ENCODE peak calls at places on chromosomes 2 and 18, in nine cellular contexts. X is lung, P is mesendoderm, O is aorta, L is mammary epithelial cell, A is cardiac muscle cell, M is left lung, B is GM23338, U is PC-3. I is an unnamed sample. For H3K4me1, the result is how much of the 10 kb centered on the place peaks cover.

GRCh38 chr2:174776223-174776622 is 12.0 kb upstream of the CHRNA1 start:
- DNase-seq in X (no peak), P (peak), O (no peak), L (no peak), A (no peak), M (no peak), B (peak), U (no peak), I (no peak)

GRCh38 chr2:214310319-214310718 is 100.5 kb upstream of the VWC2L start:
- DNase-seq in X (no peak), P (peak), O (no peak), L (peak), A (no peak), M (no peak), B (peak), U (peak), I (no peak)

GRCh38 chr2:238489896-238490295 is 63.2 kb downstream of the ASB1 start:
- DNase-seq in X (no peak), P (no peak), O (peak), L (no peak), A (no peak), M (no peak), B (no peak), U (no peak), I (no peak)

GRCh38 chr2:223797811-223798721 is 39.3 kb downstream of the AP1S3 start:
- DNase-seq in X (no peak), P (peak), O (no peak), L (peak), A (peak), M (no peak), B (peak), U (peak), I (peak)

GRCh38 chr2:132429351-132429750 is 12.7 kb downstream of the GPR39 start:
- DNase-seq in X (no peak), P (no peak), O (no peak), L (no peak), A (no peak), M (no peak), B (no peak), U (no peak), I (no peak)

GRCh38 chr2:134080759-134081158 is 173.1 kb upstream of the MGAT5 start:
- DNase-seq in X (no peak), P (no peak), O (no peak), L (no peak), A (no peak), M (no peak), B (peak), U (no peak), I (no peak)

GRCh38 chr2:17298453-17298852 is 219.8 kb downstream of the RAD51AP2 start:
- DNase-seq in X (no peak), P (no peak), O (no peak), L (peak), A (no peak), M (no peak), B (no peak), U (no peak), I (no peak)

GRCh38 chr2:241123816-241124536 is 21.9 kb upstream of the MTERF4 start:
- DNase-seq in X (no peak), P (no peak), O (peak), L (peak), A (no peak), M (peak), B (no peak), U (no peak), I (peak)

GRCh38 chr18:78918707-78919106 is 60.9 kb upstream of the SALL3 start:
- DNase-seq in X (no peak), P (no peak), O (no peak), L (no peak), A (no peak), M (no peak), B (no peak), U (no peak), I (no peak)

GRCh38 chr2:42755161-42755900 is 8.6 kb downstream of the OXER1 start:
- DNase-seq in X (no peak), P (no peak), O (no peak), L (no peak), A (peak), M (no peak), B (no peak), U (no peak), I (peak)

GRCh38 chr2:183224933-183225332 is 100.7 kb downstream of the NUP35 start:
- DNase-seq in X (no peak), P (no peak), O (no peak), L (no peak), A (no peak), M (no peak), B (no peak), U (no peak), I (no peak)

GRCh38 chr2:172896541-172897144 is 161.0 kb downstream of the RAPGEF4 start:
- DNase-seq in X (no peak), P (no peak), O (no peak), L (no peak), A (no peak), M (no peak), B (no peak), U (no peak), I (no peak)

GRCh38 chr18:50427896-50428295 is 53.0 kb downstream of the SKA1 start:
- DNase-seq in X (no peak), P (no peak), O (no peak), L (no peak), A (no peak), M (no peak), B (no peak), U (no peak), I (no peak)

GRCh38 chr2:197883354-197884032 is 79.1 kb downstream of the PLCL1 start:
- DNase-seq in X (no peak), P (no peak), O (no peak), L (no peak), A (peak), M (no peak), B (no peak), U (no peak), I (no peak)

GRCh38 chr2:88845772-88846661 is 154.5 kb downstream of the RPIA start:
- DNase-seq in X (no peak), P (no peak), O (no peak), L (no peak), A (no peak), M (no peak), B (no peak), U (no peak), I (no peak)

GRCh38 chr18:62977512-62977911 is 262.2 kb downstream of the PHLPP1 start:
- DNase-seq in X (no peak), P (no peak), O (no peak), L (no peak), A (no peak), M (no peak), B (no peak), U (no peak), I (no peak)

GRCh38 chr2:217256261-217256660 is 396.4 kb upstream of the TNP1 start:
- DNase-seq in X (no peak), P (no peak), O (no peak), L (no peak), A (no peak), M (no peak), B (no peak), U (no peak), I (no peak)

GRCh38 chr18:74745658-74746403 is 148.2 kb downstream of the ZNF407 start:
- DNase-seq in X (no peak), P (no peak), O (no peak), L (peak), A (peak), M (no peak), B (no peak), U (peak), I (peak)

GRCh38 chr2:120235681-120236080 is 12.5 kb upstream of the TMEM185B start:
- DNase-seq in X (no peak), P (no peak), O (no peak), L (no peak), A (no peak), M (no peak), B (no peak), U (no peak), I (no peak)

GRCh38 chr2:119707117-119708087 is 28.4 kb downstream of the TMEM177 start:
- DNase-seq in X (no peak), P (no peak), O (no peak), L (no peak), A (no peak), M (no peak), B (no peak), U (no peak), I (no peak)

GRCh38 chr2:216773072-216773471 is 77.7 kb upstream of the IGFBP5 start:
- DNase-seq in X (no peak), P (no peak), O (peak), L (no peak), A (no peak), M (no peak), B (no peak), U (no peak), I (no peak)

GRCh38 chr18:11658989-11659388 is 30.1 kb upstream of the GNAL start:
- DNase-seq in X (peak), P (peak), O (no peak), L (peak), A (no peak), M (peak), B (no peak), U (peak), I (no peak)

GRCh38 chr2:148993336-148993735 is 45.2 kb upstream of the LYPD6B start:
- DNase-seq in X (no peak), P (no peak), O (no peak), L (no peak), A (no peak), M (no peak), B (no peak), U (no peak), I (no peak)

GRCh38 chr2:26615336-26616031 is 25.7 kb downstream of the CIB4 start:
- DNase-seq in X (no peak), P (peak), O (no peak), L (no peak), A (no peak), M (no peak), B (peak), U (peak), I (no peak)

GRCh38 chr2:100244881-100245605 is 77.3 kb downstream of the LONRF2 start:
- DNase-seq in X (no peak), P (no peak), O (no peak), L (no peak), A (no peak), M (no peak), B (no peak), U (peak), I (no peak)

GRCh38 chr2:28729698-28730097 is 21.9 kb upstream of the PPP1CB start:
- DNase-seq in X (no peak), P (no peak), O (no peak), L (peak), A (no peak), M (no peak), B (no peak), U (peak), I (no peak)

GRCh38 chr18:24022141-24022540 is 7.6 kb downstream of the TTC39C start:
- DNase-seq in X (no peak), P (no peak), O (no peak), L (peak), A (peak), M (no peak), B (no peak), U (no peak), I (no peak)

GRCh38 chr18:9055185-9055584 is 47.3 kb upstream of the NDUFV2 start:
- DNase-seq in X (no peak), P (no peak), O (no peak), L (peak), A (peak), M (no peak), B (no peak), U (peak), I (no peak)

DNA sequence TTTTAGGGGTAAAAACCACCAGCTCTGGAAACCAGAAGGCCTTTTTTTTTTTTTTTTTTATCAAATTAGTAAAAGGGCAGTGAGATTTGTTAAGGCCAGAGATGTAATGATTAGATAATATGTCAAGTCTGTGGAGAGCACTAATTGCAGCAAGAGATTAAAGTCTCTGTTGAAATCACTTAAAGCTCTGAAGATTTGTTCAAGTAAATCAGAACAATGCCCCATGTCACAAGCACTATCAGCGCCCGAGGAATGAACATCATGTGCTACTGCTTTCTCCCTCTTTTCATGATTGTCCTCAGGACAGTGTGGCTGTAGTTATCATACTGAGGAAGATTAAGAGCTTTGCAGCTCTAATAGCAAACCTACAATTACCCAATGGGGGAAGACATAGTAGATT is 71.1 kb downstream of the TDRD15 start:
- DNase-seq in X (no peak), P (peak), O (no peak), L (no peak), A (no peak), M (no peak), B (no peak), U (no peak), I (no peak)
- H3K27ac ChIP-seq in X (no peak), P (no peak), O (no peak), L (no peak), A (no peak), M (no peak), B (no peak), U (no peak), I (no peak)

GRCh38 chr2:127408004-127408806 is 10.0 kb upstream of the PROC start:
- DNase-seq in X (peak), P (peak), O (peak), L (peak), A (peak), M (peak), B (peak), U (peak), I (peak)

GRCh38 chr2:127408807-127409099 is 9.5 kb upstream of the PROC start:
- DNase-seq in X (no peak), P (no peak), O (no peak), L (no peak), A (no peak), M (no peak), B (no peak), U (no peak), I (no peak)

GRCh38 chr2:127406454-127406853 is 11.8 kb upstream of the PROC start:
- DNase-seq in X (no peak), P (no peak), O (no peak), L (no peak), A (no peak), M (no peak), B (no peak), U (no peak), I (no peak)

GRCh38 chr2:127407091-127407490 is 11.1 kb upstream of the PROC start:
- DNase-seq in X (no peak), P (no peak), O (no peak), L (no peak), A (no peak), M (no peak), B (no peak), U (no peak), I (no peak)

GRCh38 chr2:127407661-127408003 is 10.6 kb upstream of the PROC start:
- DNase-seq in X (no peak), P (no peak), O (no peak), L (no peak), A (no peak), M (no peak), B (no peak), U (no peak), I (no peak)
- H3K4me3 ChIP-seq in X (no peak), P (no peak), O (no peak), L (peak), A (peak), M (no peak), B (peak), U (no peak), I (peak)

GRCh38 chr2:218395826-218396687 is 3.6 kb upstream of the CTDSP1 start:
- DNase-seq in X (peak), P (peak), O (peak), L (peak), A (peak), M (peak), B (peak), U (peak), I (peak)

GRCh38 chr2:218394298-218395089 is 5.2 kb upstream of the CTDSP1 start:
- DNase-seq in X (no peak), P (no peak), O (no peak), L (no peak), A (no peak), M (peak), B (no peak), U (no peak), I (no peak)

GRCh38 chr2:218395456-218395825 is 4.2 kb upstream of the CTDSP1 start:
- DNase-seq in X (no peak), P (no peak), O (no peak), L (no peak), A (no peak), M (peak), B (peak), U (no peak), I (peak)

GRCh38 chr2:218393750-218394290 is 5.8 kb upstream of the CTDSP1 start:
- DNase-seq in X (no peak), P (peak), O (no peak), L (no peak), A (no peak), M (peak), B (no peak), U (no peak), I (no peak)

GRCh38 chr2:218395090-218395444 is 4.6 kb upstream of the CTDSP1 start:
- DNase-seq in X (no peak), P (no peak), O (no peak), L (no peak), A (no peak), M (no peak), B (no peak), U (no peak), I (no peak)
- H3K4me1 ChIP-seq in X (under half), P (under half), O (under half), L (under half), A (under half), M (under half), B (under half), U (under half), I (under half)

DNA sequence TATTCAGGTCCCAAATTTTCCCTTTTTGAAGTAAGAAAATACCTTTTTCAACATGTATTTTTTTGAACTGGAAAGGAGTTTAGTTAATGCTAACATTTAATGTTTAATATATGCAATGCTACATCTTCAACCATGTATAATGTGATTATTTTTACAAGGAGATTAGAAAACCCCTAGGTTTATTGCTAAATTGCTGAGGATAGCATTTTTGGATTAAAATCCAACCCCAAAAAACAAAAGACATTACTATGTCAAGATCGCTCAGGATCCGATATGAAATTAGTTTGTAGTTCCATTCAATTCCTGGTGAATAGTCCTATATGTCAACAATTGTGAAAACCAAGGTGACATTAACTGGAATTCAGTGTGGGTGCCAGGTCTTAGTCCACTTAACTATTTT is 35.2 kb downstream of the LRP1B start:
- DNase-seq in X (no peak), P (no peak), O (no peak), L (no peak), A (no peak), M (no peak), B (no peak), U (no peak), I (no peak)
- H3K27ac ChIP-seq in X (no peak), P (no peak), O (no peak), L (no peak), A (no peak), M (no peak), B (no peak), U (no peak), I (no peak)

DNA sequence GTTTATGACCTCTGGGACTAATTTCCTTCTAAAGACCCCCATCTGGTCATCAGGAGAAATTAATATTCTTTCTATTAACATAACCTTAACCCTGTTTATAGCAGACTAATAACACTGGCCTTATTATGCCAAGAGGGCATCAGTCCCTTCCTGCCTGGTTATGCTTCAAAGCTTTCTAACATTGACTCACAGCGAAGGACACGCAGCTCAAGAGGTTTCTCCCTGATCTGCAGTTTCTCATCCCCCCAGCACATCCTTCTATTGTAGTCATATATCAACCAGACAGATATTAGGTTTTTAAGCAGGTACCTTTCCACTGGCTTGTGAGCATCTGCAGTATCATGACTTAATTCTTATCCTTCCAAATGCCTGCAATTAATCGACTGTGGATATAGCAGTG is 100.0 kb upstream of the CXCR4 start:
- DNase-seq in X (no peak), P (no peak), O (no peak), L (no peak), A (no peak), M (no peak), B (no peak), U (no peak), I (no peak)
- H3K4me3 ChIP-seq in X (no peak), P (no peak), O (no peak), L (no peak), A (no peak), M (no peak), B (no peak), U (no peak), I (no peak)

DNA sequence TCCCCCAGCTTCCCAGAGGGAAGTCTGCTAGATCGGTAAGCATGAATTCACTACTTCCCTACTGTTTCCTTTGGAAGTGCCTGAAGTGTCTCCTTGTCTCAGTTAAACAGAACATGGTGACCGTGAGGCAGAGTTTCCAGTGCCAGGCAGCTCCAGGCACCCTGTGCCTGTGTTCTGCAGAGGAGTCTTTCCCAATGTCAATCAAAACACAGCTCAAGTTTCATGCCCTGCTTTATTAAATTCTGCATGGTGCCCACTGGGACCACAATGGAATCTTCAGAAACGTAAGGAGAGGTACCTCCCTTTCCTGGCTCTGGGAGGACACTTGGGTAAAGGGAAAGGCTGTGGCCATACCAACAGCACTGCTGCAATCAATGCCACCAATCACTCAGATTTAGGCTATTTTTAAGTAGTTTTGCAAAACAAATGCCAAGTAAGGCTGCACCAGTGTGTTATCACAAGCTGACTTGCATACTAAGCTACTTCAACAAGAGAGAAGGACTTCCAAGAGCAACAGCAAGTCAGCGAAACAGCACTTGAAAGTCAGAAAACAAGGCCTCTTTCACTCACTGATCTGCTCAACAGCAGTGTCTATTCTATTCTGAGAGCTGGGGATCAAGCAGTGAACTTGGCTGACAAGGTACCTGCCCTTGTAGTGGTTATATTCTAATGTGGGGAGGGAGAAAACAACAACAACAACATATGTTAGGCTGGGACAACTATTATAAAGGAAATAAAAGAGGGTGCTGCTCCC is 14.9 kb downstream of the LPIN2 start:
- DNase-seq in X (no peak), P (no peak), O (no peak), L (no peak), A (no peak), M (no peak), B (no peak), U (no peak), I (no peak)
- H3K4me1 ChIP-seq in X (under half), P (under half), O (under half), L (under half), A (under half), M (under half), B (under half), U (under half), I (under half)

GRCh38 chr2:14324308-14324707 is 308.2 kb upstream of the LRATD1 start:
- DNase-seq in X (no peak), P (no peak), O (no peak), L (peak), A (no peak), M (no peak), B (no peak), U (no peak), I (no peak)
- H3K27ac ChIP-seq in X (no peak), P (no peak), O (no peak), L (no peak), A (no peak), M (no peak), B (no peak), U (no peak), I (no peak)

I was measured in small intestine.